ENCODE peak calls at places on chromosome 5, in four cellular contexts. O is stimulated activated CD4-positive, alpha-beta T cell treated with anti-CD3 and anti-CD28 coated beads, Interleukin-2, amount 100 ng/mL, for 4 hours; I is NCI-H1092 treated with DMSO at 0.1 percent for 48 hours; M is amygdala. C is an unnamed sample.

GRCh38 chr5:75568202-75568601 is 43.1 kb upstream of the ANKDD1B start:
- DNase-seq in O (no peak), I (no peak), M (no peak), C (no peak)

GRCh38 chr5:34957857-34958690 is 28.7 kb downstream of the DNAJC21 start:
- DNase-seq in O (no peak), I (peak; percentile 16), M (no peak), C (no peak)

GRCh38 chr5:116848974-116849586 is 274.5 kb upstream of the SEMA6A start:
- DNase-seq in O (no peak), I (no peak), M (no peak), C (no peak)

GRCh38 chr5:75484605-75485004 is 26.8 kb downstream of the CERT1 start:
- DNase-seq in O (no peak), I (no peak), M (no peak), C (no peak)

GRCh38 chr5:177124486-177124991 is 9.0 kb upstream of the NSD1 start:
- DNase-seq in O (no peak), I (no peak), M (no peak), C (no peak)

GRCh38 chr5:33310471-33310870 is 130.3 kb upstream of the TARS1 start:
- DNase-seq in O (no peak), I (no peak), M (no peak), C (no peak)

GRCh38 chr5:120624021-120624563 is 160.0 kb downstream of the PRR16 start:
- DNase-seq in O (no peak), I (no peak), M (no peak), C (no peak)

GRCh38 chr5:167771565-167771964 is 519.9 kb upstream of the WWC1 start:
- DNase-seq in O (no peak), I (no peak), M (no peak), C (no peak)

GRCh38 chr5:4089087-4089486 is 493.5 kb downstream of the IRX1 start:
- DNase-seq in O (no peak), I (no peak), M (no peak), C (no peak)

GRCh38 chr5:40627708-40628107 is 52.0 kb upstream of the PTGER4 start:
- DNase-seq in O (no peak), I (no peak), M (no peak), C (no peak)

GRCh38 chr5:6734781-6735180 is 21.5 kb downstream of the TENT4A start:
- DNase-seq in O (no peak), I (no peak), M (no peak), C (no peak)

GRCh38 chr5:102627311-102627710 is 127.8 kb upstream of the PAM start:
- DNase-seq in O (no peak), I (no peak), M (no peak), C (no peak)

GRCh38 chr5:72244862-72245371 is 75.1 kb downstream of the MRPS27 start:
- DNase-seq in O (no peak), I (peak; percentile 44), M (no peak), C (no peak)